ENCODE peak calls at places on chromosome 9, in four cellular contexts. N, O, A and J are unnamed samples.
A peak's percentile ranks its signal among the peaks of the same experiment; 100 is the strongest.

GRCh38 chr9:123424131-123424530 is 68.1 kb downstream of the CRB2 start:
- DNase-seq in O (no peak), A (no peak), N (no peak), J (no peak)

GRCh38 chr9:134769084-134769455 is 111.5 kb upstream of the FCN2 start:
- DNase-seq in A (no peak), O (no peak), N (peak; percentile 84), J (no peak)

GRCh38 chr9:394347-395052 is 179.8 kb downstream of the DOCK8 start:
- DNase-seq in N (no peak), A (no peak), O (no peak), J (no peak)

GRCh38 chr9:96383165-96383939 is at the start of gene SLC35D2:
- DNase-seq in N (peak; percentile 70), A (no peak), O (peak; percentile 88), J (peak; percentile 91)

GRCh38 chr9:113573303-113573958 is 109.9 kb downstream of the RGS3 start:
- DNase-seq in O (no peak), N (no peak), A (no peak), J (no peak)

GRCh38 chr9:95077053-95077765 is 240.3 kb downstream of the FANCC start:
- DNase-seq in O (no peak), A (no peak), N (no peak), J (no peak)

GRCh38 chr9:31839273-31839672 is 545.2 kb upstream of the ACO1 start:
- DNase-seq in N (no peak), O (peak; percentile 38), A (no peak), J (peak; percentile 34)

GRCh38 chr9:134823623-134824022 is 57.0 kb upstream of the FCN2 start:
- DNase-seq in O (no peak), A (no peak), N (no peak), J (no peak)

GRCh38 chr9:76926324-76926731 is 20.4 kb upstream of the PRUNE2 start:
- DNase-seq in O (no peak), N (peak; percentile 96), A (no peak), J (no peak)

GRCh38 chr9:19641046-19641445 is 147.8 kb downstream of the SLC24A2 start:
- DNase-seq in O (peak; percentile 52), N (peak; percentile 7), A (no peak), J (no peak)

GRCh38 chr9:108883085-108883484 is 21.0 kb downstream of the ACTL7A start:
- DNase-seq in A (no peak), O (no peak), N (no peak), J (no peak)

GRCh38 chr9:131011274-131012022 is 2.5 kb downstream of the LAMC3 start:
- DNase-seq in A (no peak), N (no peak), O (peak; percentile 55), J (no peak)

GRCh38 chr9:72538926-72539702 is 17.7 kb downstream of the TMC1 start:
- DNase-seq in O (no peak), A (no peak), N (peak; percentile 39), J (no peak)

GRCh38 chr9:72539824-72540347 is 18.5 kb downstream of the TMC1 start:
- DNase-seq in A (no peak), N (peak; percentile 18), O (peak; percentile 28), J (no peak)

GRCh38 chr9:72537671-72538070 is 16.3 kb downstream of the TMC1 start:
- DNase-seq in O (no peak), A (no peak), N (no peak), J (no peak)

GRCh38 chr9:72542917-72543316 is 21.5 kb downstream of the TMC1 start:
- DNase-seq in O (no peak), A (no peak), N (no peak), J (no peak)

GRCh38 chr9:72540348-72540873 is 19.0 kb downstream of the TMC1 start:
- DNase-seq in O (no peak), N (peak; percentile 91), A (no peak), J (no peak)
- H2AFZ ChIP-seq in O (peak overlapping the region; percentile 93), N (peak overlapping the region; percentile 26), A (peak overlapping the region; percentile 73), J (no peak overlapping the region)

GRCh38 chr9:33447404-33448158 is at the start of gene AQP3:
- DNase-seq in A (no peak), N (peak; percentile 73), O (peak; percentile 89), J (peak; percentile 86)
- TF ChIP-seq EZH2 in A (no peak), N (no peak), O (no peak), J (no peak)

DNA sequence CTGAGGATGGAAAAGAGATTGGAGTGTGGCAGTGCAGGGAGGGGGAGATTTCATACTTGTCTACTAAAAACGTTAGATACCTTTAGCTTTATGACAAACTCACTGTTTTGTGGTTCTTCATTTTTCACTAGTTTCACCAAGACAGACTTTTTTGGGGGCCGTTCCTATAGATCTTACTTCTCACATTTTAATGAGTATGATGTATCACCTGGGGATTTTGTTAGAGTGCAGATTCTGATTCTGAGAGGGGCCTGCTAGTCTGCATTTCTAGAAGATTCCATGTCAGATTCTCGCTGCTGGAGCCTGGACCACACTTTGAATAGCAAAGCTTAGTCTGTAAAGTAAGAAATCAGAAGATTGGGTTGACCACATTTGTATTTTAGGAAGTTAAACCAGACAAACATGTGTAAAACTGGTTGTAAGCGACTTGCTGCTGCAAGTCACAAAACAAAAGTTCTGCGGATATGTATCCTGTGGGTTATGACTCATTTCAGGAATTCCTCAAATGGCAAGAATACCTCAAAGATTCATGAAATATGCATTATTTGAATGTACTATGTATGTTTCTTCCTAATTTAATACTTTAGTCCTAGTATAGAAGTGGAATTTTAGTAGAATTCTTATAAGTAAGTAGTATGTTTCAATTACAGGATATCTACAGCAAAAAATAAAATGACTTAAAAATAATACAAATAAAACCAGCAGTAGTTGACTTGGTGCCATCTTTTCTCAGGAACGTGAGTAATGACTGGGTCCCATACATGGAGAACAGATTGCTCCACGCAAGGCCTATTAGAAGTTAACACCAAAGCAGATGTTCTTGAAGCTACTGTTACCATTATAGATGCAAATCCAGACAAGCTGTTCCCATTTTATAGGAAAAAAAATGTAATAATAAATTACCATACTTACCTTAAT is 27.8 kb downstream of the NFIL3 start:
- DNase-seq in N (peak; percentile 87), A (no peak), O (no peak), J (no peak)
- H3K9me2 ChIP-seq in N (no peaks in the 10 kb centered on the region), A (peaks cover 3% of the 10 kb centered on the region), O (no peaks in the 10 kb centered on the region), J (no peaks in the 10 kb centered on the region)

GRCh38 chr9:128245293-128246151 is 30.3 kb downstream of the GOLGA2 start:
- DNase-seq in O (peak; percentile 49), A (no peak), N (peak; percentile 88), J (peak; percentile 79)
- H2AFZ ChIP-seq in O (no peak overlapping the region), A (no peak overlapping the region), N (no peak overlapping the region), J (no peak overlapping the region)

GRCh38 chr9:127173063-127173462 is 50.6 kb upstream of the ANGPTL2 start:
- DNase-seq in O (no peak), A (no peak), N (no peak), J (no peak)
- TF ChIP-seq EZH2 in O (no peak), A (no peak), N (no peak), J (no peak)

DNA sequence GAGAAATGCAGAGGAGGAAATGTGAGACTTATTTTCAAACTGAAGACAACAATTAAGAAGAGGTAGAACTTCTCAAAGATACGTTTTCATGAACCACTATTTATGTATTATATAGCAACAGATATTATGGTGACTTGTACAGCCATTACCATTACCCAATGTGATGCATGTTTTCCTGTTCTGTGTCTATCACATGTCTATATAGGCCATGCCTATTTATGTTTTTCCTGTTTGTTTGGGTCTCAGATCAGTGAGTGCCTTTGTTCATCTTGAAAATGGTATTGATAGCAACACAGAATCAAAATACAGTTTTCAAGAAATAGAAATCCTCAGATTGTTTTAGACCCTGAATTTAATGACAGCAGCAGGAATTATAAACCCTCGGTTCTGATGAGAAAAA is 44.0 kb downstream of the DAPK1 start:
- DNase-seq in O (no peak), N (no peak), A (no peak), J (no peak)
- H3K9me2 ChIP-seq in O (no peaks in the 10 kb centered on the region), N (no peaks in the 10 kb centered on the region), A (no peaks in the 10 kb centered on the region), J (no peaks in the 10 kb centered on the region)